ENCODE peak calls at places on chromosomes 11 and 22, in nine cellular contexts. F is DMS 273 treated with DMSO at 0.1 percent for 48 hours; O is ELR; S is retinal pigment epithelial cell; D is progenitor cell of endocrine pancreas; Z is activated CD4-positive, CD25-positive, alpha-beta regulatory T cell; P is CD8-positive, alpha-beta T cell; U is T-cell; H is T-helper 9 cell. X is an unnamed sample.

GRCh38 chr22:30444632-30445437 is 19.3 kb downstream of the MTFP1 start:
- DNase-seq in H (peak), D (peak), P (peak), F (peak), Z (no peak), U (no peak), O (peak), S (no peak), X (peak)

GRCh38 chr22:41697126-41697775 is 2.1 kb upstream of the MEI1 start:
- DNase-seq in S (peak), Z (peak), F (peak), U (peak), H (peak), O (peak), P (peak), D (peak), X (peak)

GRCh38 chr11:124738713-124739478 is 846 bp upstream of the NRGN start:
- DNase-seq in O (no peak), P (no peak), D (no peak), F (no peak), Z (no peak), U (no peak), S (no peak), H (no peak), X (no peak)

GRCh38 chr11:17921620-17922473 is 91.0 kb downstream of the SERGEF start:
- DNase-seq in H (no peak), O (no peak), Z (no peak), P (no peak), F (peak), D (no peak), U (no peak), S (no peak), X (no peak)

GRCh38 chr11:33633251-33634003 is 67.2 kb downstream of the C11orf91 start:
- DNase-seq in U (no peak), H (no peak), S (no peak), O (peak), D (no peak), Z (no peak), P (no peak), F (no peak), X (no peak)

GRCh38 chr11:16030664-16031063 is 325.7 kb downstream of the SOX6 start:
- DNase-seq in H (no peak), U (no peak), D (no peak), P (no peak), Z (no peak), O (no peak), S (no peak), F (no peak), X (no peak)

GRCh38 chr11:132838621-132839020 is 693.7 kb downstream of the OPCML start:
- DNase-seq in P (no peak), S (peak), Z (no peak), U (no peak), H (no peak), F (no peak), D (no peak), O (peak), X (no peak)

GRCh38 chr11:68806931-68807844 is 34.5 kb downstream of the CPT1A start:
- DNase-seq in S (peak), U (no peak), F (no peak), P (no peak), Z (no peak), O (peak), D (no peak), H (no peak), X (no peak)

GRCh38 chr11:95991545-95991944 is 67.6 kb upstream of the MTMR2 start:
- DNase-seq in O (no peak), P (no peak), S (peak), Z (no peak), F (no peak), U (no peak), D (no peak), H (no peak), X (no peak)

X was measured in activated effector memory CD4-positive, alpha-beta T cell treated with Interleukin-2 at 50 U/mL for 16 hours.